ENCODE peak calls at places on chromosome 21, in five cellular contexts. One of them, this sample, is unnamed.

GRCh38 chr21:28063241-28063640 is 929.4 kb downstream of the LTN1 start:
- DNase-seq in kidney tubule cell: peak
- DNase-seq in NCI-H345: no peak
- DNase-seq in cardiac fibroblast: no peak
- DNase-seq in CD4-positive, CD25-positive, alpha-beta regulatory T cell: no peak
- DNase-seq in this sample: no peak

GRCh38 chr21:35512321-35512720 is 463.2 kb upstream of the RUNX1 start:
- DNase-seq in kidney tubule cell: no peak
- DNase-seq in NCI-H345: no peak
- DNase-seq in cardiac fibroblast: peak
- DNase-seq in CD4-positive, CD25-positive, alpha-beta regulatory T cell: no peak
- DNase-seq in this sample: no peak

GRCh38 chr21:38139380-38140168 is 117.2 kb upstream of the KCNJ15 start:
- DNase-seq in kidney tubule cell: no peak
- DNase-seq in NCI-H345: no peak
- DNase-seq in cardiac fibroblast: peak
- DNase-seq in CD4-positive, CD25-positive, alpha-beta regulatory T cell: no peak
- DNase-seq in this sample: no peak

GRCh38 chr21:40272037-40272436 is 404.8 kb downstream of the PCP4 start:
- DNase-seq in kidney tubule cell: no peak
- DNase-seq in NCI-H345: no peak
- DNase-seq in cardiac fibroblast: no peak
- DNase-seq in CD4-positive, CD25-positive, alpha-beta regulatory T cell: no peak
- DNase-seq in this sample: no peak

GRCh38 chr21:39186676-39187075 is 3.4 kb upstream of the PSMG1 start:
- DNase-seq in kidney tubule cell: no peak
- DNase-seq in NCI-H345: no peak
- DNase-seq in cardiac fibroblast: no peak
- DNase-seq in CD4-positive, CD25-positive, alpha-beta regulatory T cell: no peak
- DNase-seq in this sample: no peak

GRCh38 chr21:39738566-39738965 is 6.4 kb upstream of the IGSF5 start:
- DNase-seq in kidney tubule cell: no peak
- DNase-seq in NCI-H345: no peak
- DNase-seq in cardiac fibroblast: no peak
- DNase-seq in CD4-positive, CD25-positive, alpha-beta regulatory T cell: no peak
- DNase-seq in this sample: no peak

GRCh38 chr21:46058339-46059145 is 39.4 kb upstream of the COL6A2 start:
- DNase-seq in kidney tubule cell: no peak
- DNase-seq in NCI-H345: no peak
- DNase-seq in cardiac fibroblast: no peak
- DNase-seq in CD4-positive, CD25-positive, alpha-beta regulatory T cell: no peak
- DNase-seq in this sample: no peak

GRCh38 chr21:33975548-33976081 is 60.0 kb upstream of the ATP5PO start:
- DNase-seq in kidney tubule cell: peak
- DNase-seq in NCI-H345: no peak
- DNase-seq in cardiac fibroblast: peak
- DNase-seq in CD4-positive, CD25-positive, alpha-beta regulatory T cell: no peak
- DNase-seq in this sample: no peak

GRCh38 chr21:44582055-44582454 is 1.7 kb upstream of the KRTAP10-5 start:
- DNase-seq in kidney tubule cell: no peak
- DNase-seq in NCI-H345: no peak
- DNase-seq in cardiac fibroblast: no peak
- DNase-seq in CD4-positive, CD25-positive, alpha-beta regulatory T cell: no peak
- DNase-seq in this sample: no peak

GRCh38 chr21:40194181-40194580 is 326.9 kb downstream of the PCP4 start:
- DNase-seq in kidney tubule cell: no peak
- DNase-seq in NCI-H345: no peak
- DNase-seq in cardiac fibroblast: no peak
- DNase-seq in CD4-positive, CD25-positive, alpha-beta regulatory T cell: no peak
- DNase-seq in this sample: no peak

GRCh38 chr21:34115160-34115559 is 41.8 kb downstream of the MRPS6 start:
- DNase-seq in kidney tubule cell: no peak
- DNase-seq in NCI-H345: no peak
- DNase-seq in cardiac fibroblast: no peak
- DNase-seq in CD4-positive, CD25-positive, alpha-beta regulatory T cell: no peak
- DNase-seq in this sample: no peak

GRCh38 chr21:36859744-36860501 is 106.5 kb downstream of the HLCS start:
- DNase-seq in kidney tubule cell: peak
- DNase-seq in NCI-H345: no peak
- DNase-seq in cardiac fibroblast: peak
- DNase-seq in CD4-positive, CD25-positive, alpha-beta regulatory T cell: peak
- DNase-seq in this sample: peak